ENCODE peak calls at places on chromosomes 6 and 20, in eight cellular contexts. N, D, Y, L, E, X, W and I are unnamed samples.

GRCh38 chr6:165098165-165098564 is 211.2 kb downstream of the C6orf118 start:
- DNase-seq in W (no peak), N (no peak), X (no peak), D (no peak), E (no peak), Y (no peak), L (no peak), I (no peak)

GRCh38 chr6:125798734-125799510 is 8.2 kb downstream of the NCOA7 start:
- DNase-seq in Y (no peak), W (no peak), X (no peak), N (no peak), E (no peak), L (no peak), D (no peak), I (no peak)

GRCh38 chr6:33958208-33958862 is 154.5 kb upstream of the MLN start:
- DNase-seq in W (no peak), D (no peak), N (peak; percentile 32), L (no peak), X (peak; percentile 87), E (peak; percentile 13), Y (no peak), I (no peak)

GRCh38 chr6:7974932-7975763 is 64.6 kb upstream of the TXNDC5 start:
- DNase-seq in L (peak; percentile 73), X (no peak), W (peak; percentile 95), E (peak; percentile 100), Y (peak; percentile 42), D (no peak), N (peak; percentile 82), I (peak; percentile 85)

GRCh38 chr6:161455848-161456247 is 182.0 kb upstream of the AGPAT4 start:
- DNase-seq in Y (no peak), N (no peak), L (no peak), W (no peak), X (no peak), E (no peak), D (no peak), I (no peak)

GRCh38 chr20:62253398-62253797 is 15.1 kb downstream of the OSBPL2 start:
- DNase-seq in D (no peak), L (no peak), Y (no peak), E (no peak), X (no peak), N (no peak), W (no peak), I (no peak)

GRCh38 chr6:13484138-13484708 is 3.2 kb downstream of the GFOD1 start:
- DNase-seq in L (no peak), N (no peak), D (no peak), X (no peak), E (peak; percentile 84), Y (no peak), W (no peak), I (no peak)

GRCh38 chr6:4349931-4350330 is 214.6 kb upstream of the ECI2 start:
- DNase-seq in Y (no peak), X (no peak), D (peak; percentile 42), W (no peak), L (no peak), N (no peak), E (no peak), I (no peak)

GRCh38 chr20:32567384-32568178 is 17.6 kb downstream of the NOL4L start:
- DNase-seq in Y (no peak), D (no peak), L (no peak), W (no peak), E (no peak), N (no peak), X (no peak), I (no peak)

GRCh38 chr6:25968769-25969168 is 6.2 kb downstream of the TRIM38 start:
- DNase-seq in N (no peak), E (no peak), X (no peak), Y (no peak), L (no peak), D (no peak), W (no peak), I (no peak)

GRCh38 chr20:39775110-39775509 is 813.0 kb downstream of the DHX35 start:
- DNase-seq in D (no peak), L (no peak), X (no peak), Y (no peak), N (no peak), W (no peak), E (no peak), I (no peak)

GRCh38 chr20:57633945-57634491 is 13.8 kb upstream of the ZBP1 start:
- DNase-seq in D (no peak), X (no peak), E (no peak), L (no peak), W (no peak), N (no peak), Y (no peak), I (no peak)

GRCh38 chr6:136549359-136550044 is 720 bp downstream of the MAP7 start:
- DNase-seq in E (no peak), X (peak; percentile 64), Y (no peak), D (no peak), N (peak; percentile 74), W (no peak), L (peak; percentile 31), I (peak; percentile 31)

GRCh38 chr6:7728855-7729590 is 3.1 kb downstream of the BMP6 start:
- DNase-seq in E (no peak), D (no peak), W (no peak), X (peak; percentile 59), N (no peak), L (no peak), Y (no peak), I (no peak)

GRCh38 chr6:168683621-168684020 is 242.6 kb downstream of the SMOC2 start:
- DNase-seq in D (no peak), X (no peak), N (no peak), W (no peak), L (no peak), Y (no peak), E (no peak), I (no peak)

GRCh38 chr6:117494694-117495318 is 12.3 kb downstream of the DCBLD1 start:
- DNase-seq in Y (no peak), W (no peak), X (no peak), D (no peak), E (no peak), L (no peak), N (no peak), I (no peak)

GRCh38 chr6:21946298-21946783 is 350.5 kb downstream of the PRL start:
- DNase-seq in N (no peak), E (no peak), X (no peak), W (no peak), Y (no peak), D (no peak), L (no peak), I (no peak)

GRCh38 chr6:30615219-30615957 is 1.7 kb downstream of the PPP1R10 start:
- DNase-seq in N (no peak), W (peak; percentile 75), X (peak; percentile 89), Y (no peak), L (peak; percentile 38), E (peak; percentile 83), D (no peak), I (peak; percentile 50)
- TF ChIP-seq POLR2AphosphoS5 in N (no peak), W (peak; percentile 93), X (peak; percentile 12), Y (peak; percentile 96), L (peak; percentile 11), E (peak; percentile 75), D (no peak), I (no peak)

DNA sequence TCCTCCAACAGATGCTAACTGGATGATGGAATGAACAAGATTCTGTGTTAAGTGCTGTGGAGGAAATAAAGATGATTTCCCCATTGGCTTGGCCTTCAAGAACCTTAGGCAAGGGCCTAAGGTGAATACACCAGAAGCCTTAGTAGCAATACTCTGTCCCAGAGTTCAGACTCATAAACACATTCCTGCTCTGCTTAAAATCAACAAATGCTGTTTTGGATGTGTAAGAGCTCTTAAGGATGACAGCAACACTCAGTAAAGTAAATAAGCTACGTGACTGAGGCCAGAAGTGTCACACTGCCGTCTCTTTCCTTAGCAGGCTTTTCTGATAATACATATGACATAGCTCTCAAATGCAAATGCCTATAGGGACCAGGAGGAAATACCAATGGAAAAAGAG is 90.6 kb downstream of the EYA2 start:
- DNase-seq in N (no peak), Y (no peak), W (no peak), L (no peak), X (no peak), E (no peak), D (no peak), I (no peak)
- TF ChIP-seq POLR2AphosphoS5 in N (no peak), Y (no peak), W (no peak), L (no peak), X (no peak), E (no peak), D (no peak), I (peak; percentile 58)

GRCh38 chr20:17941087-17941825 is 27.3 kb downstream of the SNX5 start:
- DNase-seq in Y (no peak), X (no peak), N (no peak), D (no peak), L (no peak), W (no peak), E (no peak), I (no peak)

GRCh38 chr20:17940447-17940971 is 28.1 kb downstream of the SNX5 start:
- DNase-seq in L (no peak), Y (no peak), X (peak; percentile 66), N (no peak), E (no peak), D (no peak), W (no peak), I (no peak)

GRCh38 chr20:17938889-17939619 is 29.5 kb downstream of the SNX5 start:
- DNase-seq in D (no peak), X (peak; percentile 93), L (peak; percentile 77), Y (peak; percentile 48), W (peak; percentile 22), N (peak; percentile 89), E (peak; percentile 76), I (peak; percentile 55)

GRCh38 chr20:17941826-17942196 is 26.8 kb downstream of the SNX5 start:
- DNase-seq in L (no peak), D (no peak), Y (no peak), N (no peak), W (no peak), X (no peak), E (no peak), I (no peak)

GRCh38 chr20:17939622-17940446 is 28.8 kb downstream of the SNX5 start:
- DNase-seq in N (no peak), D (no peak), L (no peak), E (no peak), X (peak; percentile 52), Y (no peak), W (no peak), I (no peak)
- TF ChIP-seq POLR2AphosphoS5 in N (peak; percentile 11), D (no peak), L (no peak), E (peak; percentile 67), X (peak; percentile 52), Y (no peak), W (peak; percentile 2), I (no peak)

DNA sequence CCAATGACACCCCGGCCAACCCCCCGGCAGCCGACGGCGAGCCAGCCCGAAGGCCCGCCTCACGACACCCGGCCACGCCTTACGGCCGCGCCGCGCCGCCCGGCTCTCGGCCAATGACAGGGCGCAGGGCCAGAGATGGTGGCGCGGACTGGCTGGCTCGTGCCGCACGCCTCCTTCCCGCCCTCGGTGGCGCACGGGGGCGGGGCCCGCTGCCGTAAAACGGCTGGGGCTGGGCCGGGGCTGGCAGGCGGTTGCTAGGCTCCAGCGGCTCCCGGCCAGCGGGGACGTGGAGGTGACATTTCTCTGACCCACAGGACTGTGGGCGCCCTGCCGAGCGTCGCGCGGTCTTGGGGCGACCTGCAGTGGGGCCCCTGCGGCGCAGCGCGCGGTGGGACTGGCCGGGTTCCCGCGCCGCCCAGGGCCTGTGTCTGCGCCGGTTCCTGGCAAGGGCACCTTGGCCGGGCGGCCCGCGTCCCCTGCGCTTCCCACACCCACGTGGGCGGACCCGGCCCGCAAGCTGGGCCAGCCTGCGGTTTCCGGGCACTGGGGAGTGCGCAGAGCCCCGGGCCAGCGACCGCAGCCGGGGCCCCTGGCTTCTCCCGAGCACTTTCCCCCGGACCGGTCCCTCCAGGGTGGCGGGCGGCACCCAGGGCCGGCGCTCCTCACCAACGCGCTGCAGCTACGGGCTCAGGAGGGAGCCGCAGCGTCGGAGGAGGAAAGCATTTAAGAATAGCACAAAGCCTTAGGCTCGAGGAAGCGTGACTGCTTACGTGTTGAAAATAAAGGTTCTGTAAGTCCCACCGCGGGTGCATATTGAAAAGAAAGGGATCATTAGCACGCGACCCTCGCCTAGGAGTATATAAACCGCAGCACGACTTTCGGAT is at the start of gene MPC1:
- DNase-seq in E (peak; percentile 94), W (peak; percentile 85), X (peak; percentile 98), D (peak; percentile 97), N (peak; percentile 99), Y (peak; percentile 68), L (peak; percentile 98), I (peak; percentile 96)
- TF ChIP-seq POLR2AphosphoS5 in E (peak; percentile 88), W (peak; percentile 82), X (peak; percentile 88), D (peak; percentile 92), N (peak; percentile 88), Y (no peak), L (peak; percentile 92), I (peak; percentile 81)